ENCODE peak calls at places on chromosomes 2 and 18, in five cellular contexts. One of them, this sample, is unnamed.
A peak's percentile ranks its signal among the peaks of the same experiment; 100 is the strongest.

GRCh38 chr2:207245526-207245925 is 79.8 kb upstream of the KLF7 start:
- DNase-seq in K562: no peak
- DNase-seq in CD4-positive, CD25-positive, alpha-beta regulatory T cell: no peak
- DNase-seq in heart left ventricle: no peak
- DNase-seq in H9: peak; percentile 38
- DNase-seq in this sample: no peak

GRCh38 chr2:40559175-40559574 is 107.3 kb upstream of the SLC8A1 start:
- DNase-seq in CD4-positive, CD25-positive, alpha-beta regulatory T cell: no peak
- DNase-seq in heart left ventricle: no peak
- DNase-seq in H9: no peak
- DNase-seq in K562: no peak
- DNase-seq in this sample: no peak

GRCh38 chr2:17398770-17399169 is 119.5 kb downstream of the RAD51AP2 start:
- DNase-seq in heart left ventricle: no peak
- DNase-seq in H9: no peak
- DNase-seq in K562: no peak
- DNase-seq in CD4-positive, CD25-positive, alpha-beta regulatory T cell: no peak
- DNase-seq in this sample: no peak

GRCh38 chr18:79577451-79578395 is 101.9 kb upstream of the CTDP1 start:
- DNase-seq in H9: peak; percentile 22
- DNase-seq in K562: no peak
- DNase-seq in heart left ventricle: peak; percentile 80
- DNase-seq in CD4-positive, CD25-positive, alpha-beta regulatory T cell: no peak
- DNase-seq in this sample: no peak

GRCh38 chr2:164504253-164504652 is 117.0 kb downstream of the GRB14 start:
- DNase-seq in K562: no peak
- DNase-seq in CD4-positive, CD25-positive, alpha-beta regulatory T cell: no peak
- DNase-seq in heart left ventricle: no peak
- DNase-seq in H9: peak; percentile 72
- DNase-seq in this sample: no peak

GRCh38 chr2:224101820-224102630 is 62.9 kb upstream of the SERPINE2 start:
- DNase-seq in H9: no peak
- DNase-seq in K562: no peak
- DNase-seq in heart left ventricle: peak; percentile 38
- DNase-seq in CD4-positive, CD25-positive, alpha-beta regulatory T cell: no peak
- DNase-seq in this sample: no peak

GRCh38 chr2:29189052-29189451 is 73.8 kb downstream of the CLIP4 start:
- DNase-seq in K562: no peak
- DNase-seq in heart left ventricle: no peak
- DNase-seq in CD4-positive, CD25-positive, alpha-beta regulatory T cell: no peak
- DNase-seq in H9: no peak
- DNase-seq in this sample: no peak

GRCh38 chr2:82913566-82913965 is 1545.5 kb downstream of the SUCLG1 start:
- DNase-seq in K562: no peak
- DNase-seq in heart left ventricle: no peak
- DNase-seq in H9: no peak
- DNase-seq in CD4-positive, CD25-positive, alpha-beta regulatory T cell: no peak
- DNase-seq in this sample: no peak

GRCh38 chr2:86807462-86808275 is 17.0 kb upstream of the CD8A start:
- DNase-seq in H9: peak; percentile 73
- DNase-seq in heart left ventricle: peak; percentile 60
- DNase-seq in K562: no peak
- DNase-seq in CD4-positive, CD25-positive, alpha-beta regulatory T cell: no peak
- DNase-seq in this sample: no peak

DNA sequence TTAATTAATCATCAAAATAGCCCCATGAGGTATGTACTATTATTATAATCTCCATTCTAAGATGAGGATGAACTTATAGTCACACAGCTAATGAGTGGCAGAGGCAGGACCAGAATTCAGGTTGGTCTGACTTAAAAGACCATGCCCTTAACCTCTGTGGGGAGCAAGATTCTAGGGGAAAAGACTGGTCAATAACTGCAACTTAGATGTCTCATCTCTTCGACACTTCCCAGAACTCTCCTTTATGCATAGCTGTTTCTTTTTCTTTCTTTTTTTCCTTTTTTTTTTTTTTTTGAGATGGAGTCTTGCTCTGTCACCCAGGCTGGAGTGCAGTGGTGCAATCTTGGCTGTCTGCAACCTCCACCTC is 66.3 kb upstream of the RTN4 start:
- DNase-seq in heart left ventricle: no peak
- DNase-seq in H9: no peak
- DNase-seq in CD4-positive, CD25-positive, alpha-beta regulatory T cell: no peak
- DNase-seq in K562: no peak
- DNase-seq in this sample: no peak
- H3K27ac ChIP-seq in heart left ventricle: no peak overlapping the region
- H3K27ac ChIP-seq in H9: no peak overlapping the region
- H3K27ac ChIP-seq in CD4-positive, CD25-positive, alpha-beta regulatory T cell: no peak overlapping the region
- H3K27ac ChIP-seq in K562: peak overlapping the region; percentile 64
- H3K27ac ChIP-seq in this sample: no peak overlapping the region

DNA sequence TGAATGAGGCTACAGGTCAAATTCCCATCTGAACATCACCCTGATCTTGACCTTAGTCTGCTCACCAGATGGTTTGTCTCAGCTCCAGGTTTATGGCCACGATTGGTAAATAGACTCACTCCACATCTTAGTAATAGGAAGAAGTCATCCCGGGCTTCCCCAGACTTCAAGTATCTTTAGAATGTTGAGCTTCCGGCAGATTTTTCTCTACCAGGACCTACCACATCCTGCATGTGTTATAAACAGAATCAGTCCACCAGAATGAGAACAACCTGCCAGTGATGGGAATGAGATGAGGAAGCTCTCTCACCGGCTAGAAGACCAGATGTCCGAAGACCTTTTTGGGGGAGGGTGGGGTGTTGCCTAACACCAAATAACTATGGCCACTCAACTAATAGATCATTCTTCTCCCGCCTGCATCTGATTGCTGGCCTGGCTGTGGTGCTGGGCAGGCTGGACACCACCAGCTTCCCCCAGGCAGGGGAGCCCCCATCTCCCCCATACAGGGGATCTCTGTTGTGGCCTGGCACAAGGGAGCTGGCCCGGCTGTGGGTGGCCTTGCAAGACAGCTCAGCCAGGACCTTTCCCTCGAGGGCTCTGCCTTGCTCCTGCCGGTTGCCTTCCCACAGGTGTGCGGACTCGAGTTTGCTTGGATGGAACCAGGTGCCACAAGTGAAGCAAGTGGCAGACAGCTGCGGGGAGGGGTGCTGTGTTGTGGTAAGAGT is 88.5 kb downstream of the SH3RF3 start:
- DNase-seq in K562: no peak
- DNase-seq in CD4-positive, CD25-positive, alpha-beta regulatory T cell: no peak
- DNase-seq in heart left ventricle: no peak
- DNase-seq in H9: no peak
- DNase-seq in this sample: no peak
- H3K27ac ChIP-seq in K562: no peak overlapping the region
- H3K27ac ChIP-seq in CD4-positive, CD25-positive, alpha-beta regulatory T cell: no peak overlapping the region
- H3K27ac ChIP-seq in heart left ventricle: no peak overlapping the region
- H3K27ac ChIP-seq in H9: no peak overlapping the region
- H3K27ac ChIP-seq in this sample: peak overlapping the region; percentile 68

GRCh38 chr18:9826666-9827065 is 59.1 kb upstream of the TXNDC2 start:
- DNase-seq in K562: no peak
- DNase-seq in CD4-positive, CD25-positive, alpha-beta regulatory T cell: no peak
- DNase-seq in heart left ventricle: no peak
- DNase-seq in H9: no peak
- DNase-seq in this sample: no peak

GRCh38 chr18:9825571-9826073 is 60.2 kb upstream of the TXNDC2 start:
- DNase-seq in heart left ventricle: no peak
- DNase-seq in CD4-positive, CD25-positive, alpha-beta regulatory T cell: no peak
- DNase-seq in H9: no peak
- DNase-seq in K562: peak; percentile 81
- DNase-seq in this sample: no peak

GRCh38 chr18:9828794-9829712 is 56.7 kb upstream of the TXNDC2 start:
- DNase-seq in K562: peak; percentile 66
- DNase-seq in H9: no peak
- DNase-seq in heart left ventricle: no peak
- DNase-seq in CD4-positive, CD25-positive, alpha-beta regulatory T cell: no peak
- DNase-seq in this sample: no peak

GRCh38 chr18:9827856-9828793 is 57.6 kb upstream of the TXNDC2 start:
- DNase-seq in heart left ventricle: peak; percentile 55
- DNase-seq in H9: no peak
- DNase-seq in CD4-positive, CD25-positive, alpha-beta regulatory T cell: no peak
- DNase-seq in K562: peak; percentile 82
- DNase-seq in this sample: no peak

DNA sequence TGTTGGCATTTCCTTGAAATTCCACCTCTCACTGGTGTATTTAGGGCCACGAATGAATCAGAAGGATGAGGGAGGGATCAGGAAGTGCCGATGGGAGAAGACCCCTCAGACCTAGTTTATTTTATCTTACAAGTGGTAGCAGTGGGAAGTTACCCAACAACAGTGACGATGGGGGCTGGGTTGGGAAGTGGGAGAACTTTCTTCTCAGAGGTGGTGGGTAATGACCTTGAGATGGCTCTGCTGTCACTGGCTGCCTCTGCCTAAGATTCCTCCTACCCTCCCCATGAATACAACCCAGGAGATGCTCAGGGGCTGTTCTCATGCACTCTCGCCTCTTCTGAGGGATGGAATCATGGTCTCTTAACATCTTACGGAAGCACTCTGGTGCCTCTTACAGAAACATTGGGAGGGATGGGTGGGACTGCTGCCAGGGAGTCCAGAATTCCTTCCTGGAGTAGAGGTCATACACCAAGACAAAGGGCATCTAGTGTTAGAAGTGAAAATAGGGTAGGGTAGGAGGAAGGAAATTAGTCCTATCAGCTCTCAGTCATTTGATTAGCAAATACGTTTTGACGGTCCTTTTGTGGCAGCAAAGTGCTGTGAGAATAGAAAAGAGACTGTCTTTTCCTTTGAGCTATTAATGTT is 58.4 kb upstream of the TXNDC2 start:
- DNase-seq in K562: no peak
- DNase-seq in CD4-positive, CD25-positive, alpha-beta regulatory T cell: no peak
- DNase-seq in heart left ventricle: no peak
- DNase-seq in H9: no peak
- DNase-seq in this sample: no peak
- H3K27ac ChIP-seq in K562: peak overlapping the region; percentile 83
- H3K27ac ChIP-seq in CD4-positive, CD25-positive, alpha-beta regulatory T cell: no peak overlapping the region
- H3K27ac ChIP-seq in heart left ventricle: no peak overlapping the region
- H3K27ac ChIP-seq in H9: no peak overlapping the region
- H3K27ac ChIP-seq in this sample: peak overlapping the region; percentile 54

DNA sequence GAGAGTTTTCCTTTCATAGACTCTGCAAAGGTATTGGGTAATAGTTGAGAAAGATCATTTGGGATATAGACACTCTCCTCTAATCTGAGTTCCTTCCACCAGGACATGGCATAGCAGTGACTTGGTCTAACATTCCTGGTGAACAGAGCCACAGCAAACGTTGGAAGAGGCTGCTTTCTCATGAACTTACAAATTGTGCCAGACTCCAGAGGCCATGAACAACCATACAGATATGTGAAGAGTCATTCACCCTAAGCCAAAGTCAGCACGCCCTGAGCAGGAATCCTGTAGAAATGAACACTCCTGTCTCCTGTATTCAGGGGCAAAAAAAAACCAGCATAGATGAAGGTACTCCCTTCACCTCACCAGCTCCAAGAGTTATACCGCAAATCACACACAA is 152.8 kb downstream of the TMEM18 start:
- DNase-seq in K562: no peak
- DNase-seq in heart left ventricle: no peak
- DNase-seq in CD4-positive, CD25-positive, alpha-beta regulatory T cell: no peak
- DNase-seq in H9: no peak
- DNase-seq in this sample: no peak
- H3K27ac ChIP-seq in K562: no peak overlapping the region
- H3K27ac ChIP-seq in heart left ventricle: no peak overlapping the region
- H3K27ac ChIP-seq in CD4-positive, CD25-positive, alpha-beta regulatory T cell: no peak overlapping the region
- H3K27ac ChIP-seq in H9: no peak overlapping the region
- H3K27ac ChIP-seq in this sample: no peak overlapping the region

This sample was measured in substantia nigra.